ENCODE peak calls at places on chromosomes 13 and 19, in six cellular contexts. D, Q, A, U, X and P are unnamed samples.

GRCh38 chr13:90717451-90717936 is 630.0 kb upstream of the MIR17HG start:
- DNase-seq in D (no peak), Q (no peak), A (no peak), U (peak), X (peak), P (no peak)

GRCh38 chr13:29594310-29594709 is 1.2 kb downstream of the SLC7A1 start:
- DNase-seq in D (no peak), Q (peak), A (no peak), U (peak), X (peak), P (no peak)

GRCh38 chr13:106566682-106567420 is 1.1 kb downstream of the ARGLU1 start:
- DNase-seq in D (no peak), Q (peak), A (peak), U (peak), X (peak), P (no peak)

GRCh38 chr19:28705008-28705407 is 507.9 kb downstream of the UQCRFS1 start:
- DNase-seq in D (no peak), Q (no peak), A (no peak), U (peak), X (peak), P (no peak)

GRCh38 chr13:42865703-42866102 is 84.3 kb downstream of the FAM216B start:
- DNase-seq in D (no peak), Q (no peak), A (no peak), U (peak), X (no peak), P (no peak)

GRCh38 chr19:10404888-10405808 is 1.8 kb upstream of the CDC37 start:
- DNase-seq in D (no peak), Q (no peak), A (no peak), U (no peak), X (no peak), P (no peak)

GRCh38 chr13:98509271-98510155 is 67.4 kb downstream of the STK24 start:
- DNase-seq in D (peak), Q (no peak), A (peak), U (peak), X (peak), P (peak)

GRCh38 chr19:2289714-2290435 is 7.9 kb upstream of the PEAK3 start:
- DNase-seq in D (no peak), Q (peak), A (peak), U (no peak), X (no peak), P (peak)

GRCh38 chr19:49546825-49547565 is 19.2 kb downstream of the RCN3 start:
- DNase-seq in D (peak), Q (peak), A (no peak), U (peak), X (peak), P (peak)

GRCh38 chr13:49652691-49653305 is 24.5 kb downstream of the ARL11 start:
- DNase-seq in D (no peak), Q (peak), A (no peak), U (no peak), X (peak), P (no peak)

GRCh38 chr19:15225797-15226196 is 6.5 kb downstream of the EPHX3 start:
- DNase-seq in D (no peak), Q (no peak), A (no peak), U (no peak), X (no peak), P (no peak)

GRCh38 chr13:46492946-46493345 is 60.0 kb upstream of the LRCH1 start:
- DNase-seq in D (no peak), Q (peak), A (no peak), U (peak), X (peak), P (no peak)
- H3K27ac ChIP-seq in D (no peak), Q (no peak), A (no peak), U (no peak), X (no peak), P (no peak)

GRCh38 chr19:53195265-53195879 is 2.2 kb upstream of the ZNF665 start:
- DNase-seq in D (peak), Q (peak), A (peak), U (peak), X (peak), P (peak)

GRCh38 chr19:53193534-53194222 is 520 bp upstream of the ZNF665 start:
- DNase-seq in D (no peak), Q (no peak), A (no peak), U (no peak), X (no peak), P (no peak)

GRCh38 chr19:53192771-53193533 is at the start of gene ZNF665:
- DNase-seq in D (peak), Q (peak), A (peak), U (peak), X (peak), P (peak)

DNA sequence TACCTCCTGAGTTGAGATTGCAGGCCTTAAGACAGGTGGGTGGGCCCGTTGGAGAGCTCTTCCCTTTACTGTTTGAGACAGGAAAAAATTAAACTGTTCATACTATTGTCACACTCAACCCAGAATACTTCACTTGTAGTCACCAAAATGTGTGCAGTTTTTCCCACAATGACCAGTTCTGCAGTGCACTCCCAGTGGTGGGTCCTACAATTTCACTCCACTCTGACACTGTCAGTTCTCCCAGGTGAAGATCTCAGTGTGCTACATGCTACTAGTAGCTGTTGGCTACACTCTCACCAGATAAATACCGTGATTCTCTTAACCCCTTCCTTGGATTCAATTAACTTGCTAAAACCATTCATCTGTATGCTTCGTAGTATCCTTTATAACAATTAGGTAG is 2.9 kb downstream of the ZNF665 start:
- DNase-seq in D (no peak), Q (no peak), A (no peak), U (no peak), X (no peak), P (no peak)
- TF ChIP-seq CTCF in D (no peak), Q (peak), A (no peak), U (no peak), X (no peak), P (no peak)

GRCh38 chr13:113448885-113449692 is 4.2 kb downstream of the ADPRHL1 start:
- DNase-seq in D (no peak), Q (no peak), A (no peak), U (no peak), X (peak), P (no peak)

GRCh38 chr13:113449693-113450347 is 3.5 kb downstream of the ADPRHL1 start:
- DNase-seq in D (no peak), Q (no peak), A (no peak), U (no peak), X (no peak), P (no peak)

GRCh38 chr13:113447596-113447995 is 5.7 kb downstream of the ADPRHL1 start:
- DNase-seq in D (no peak), Q (no peak), A (no peak), U (no peak), X (no peak), P (no peak)

GRCh38 chr13:113446488-113446854 is 6.8 kb downstream of the ADPRHL1 start:
- DNase-seq in D (no peak), Q (no peak), A (no peak), U (no peak), X (no peak), P (no peak)

DNA sequence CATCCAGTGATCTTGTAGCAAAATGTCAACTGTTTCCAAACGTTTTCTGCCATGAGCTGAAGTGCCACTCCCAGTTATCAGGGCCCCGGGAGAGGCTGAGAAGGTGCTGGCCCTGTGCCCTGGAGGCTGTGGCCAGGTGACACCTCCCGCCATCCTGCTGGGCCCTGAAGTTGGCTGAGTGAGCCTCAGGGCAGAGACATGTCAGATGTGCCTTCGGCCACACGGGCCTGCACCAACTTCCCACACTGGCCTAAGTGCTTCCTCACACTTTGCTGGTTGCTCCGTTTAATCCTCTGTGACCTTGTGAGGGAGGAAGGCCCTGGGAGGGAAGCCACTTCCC is 4.8 kb downstream of the ADPRHL1 start:
- DNase-seq in D (no peak), Q (no peak), A (peak), U (no peak), X (peak), P (no peak)
- H3K27ac ChIP-seq in D (no peak), Q (no peak), A (peak), U (no peak), X (peak), P (no peak)

DNA sequence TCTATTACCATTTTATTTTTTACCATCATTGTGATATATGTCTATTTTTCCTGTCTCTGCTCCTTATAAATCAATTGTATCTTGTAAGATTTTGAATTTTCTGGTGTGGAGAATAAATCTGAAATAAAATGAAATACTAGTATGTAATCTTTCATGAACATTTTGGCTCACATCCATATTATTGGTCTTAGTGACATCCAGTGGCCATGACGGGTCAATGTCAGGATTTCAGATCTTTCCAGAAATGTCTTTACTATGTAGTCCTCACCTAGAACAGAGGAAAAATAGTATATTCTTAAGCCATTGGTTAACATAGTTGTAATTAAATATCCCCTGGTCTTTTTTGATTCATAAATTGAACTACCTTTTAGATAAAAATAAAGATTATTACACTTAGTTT is 109.8 kb upstream of the GPC6 start:
- DNase-seq in D (no peak), Q (no peak), A (no peak), U (no peak), X (peak), P (no peak)
- TF ChIP-seq CTCF in D (no peak), Q (no peak), A (no peak), U (peak), X (peak), P (no peak)

GRCh38 chr19:1069009-1069779 is 2.2 kb downstream of the ARHGAP45 start:
- DNase-seq in D (no peak), Q (peak), A (peak), U (no peak), X (no peak), P (peak)

GRCh38 chr19:1066251-1066747 is 668 bp upstream of the ARHGAP45 start:
- DNase-seq in D (no peak), Q (no peak), A (no peak), U (no peak), X (peak), P (no peak)

GRCh38 chr19:1066748-1067340 is at the start of gene ARHGAP45:
- DNase-seq in D (no peak), Q (peak), A (no peak), U (no peak), X (peak), P (peak)

GRCh38 chr19:1067341-1068103 is 555 bp downstream of the ARHGAP45 start:
- DNase-seq in D (no peak), Q (no peak), A (no peak), U (no peak), X (no peak), P (no peak)

GRCh38 chr19:1068111-1069001 is 1.4 kb downstream of the ARHGAP45 start:
- DNase-seq in D (no peak), Q (peak), A (peak), U (no peak), X (no peak), P (peak)
- H3K27ac ChIP-seq in D (no peak), Q (peak), A (peak), U (no peak), X (no peak), P (peak)

GRCh38 chr13:112005925-112006324 is 61.0 kb upstream of the SOX1 start:
- DNase-seq in D (no peak), Q (no peak), A (no peak), U (no peak), X (no peak), P (no peak)

GRCh38 chr13:111999352-111999751 is 67.6 kb upstream of the SOX1 start:
- DNase-seq in D (no peak), Q (no peak), A (no peak), U (no peak), X (no peak), P (no peak)

GRCh38 chr13:112007191-112007590 is 59.8 kb upstream of the SOX1 start:
- DNase-seq in D (no peak), Q (no peak), A (no peak), U (no peak), X (no peak), P (no peak)

GRCh38 chr13:112000888-112001287 is 66.1 kb upstream of the SOX1 start:
- DNase-seq in D (no peak), Q (no peak), A (no peak), U (no peak), X (no peak), P (no peak)

GRCh38 chr13:112001571-112001970 is 65.4 kb upstream of the SOX1 start:
- DNase-seq in D (no peak), Q (no peak), A (no peak), U (no peak), X (no peak), P (no peak)
- TF ChIP-seq CTCF in D (no peak), Q (no peak), A (no peak), U (no peak), X (no peak), P (no peak)

DNA sequence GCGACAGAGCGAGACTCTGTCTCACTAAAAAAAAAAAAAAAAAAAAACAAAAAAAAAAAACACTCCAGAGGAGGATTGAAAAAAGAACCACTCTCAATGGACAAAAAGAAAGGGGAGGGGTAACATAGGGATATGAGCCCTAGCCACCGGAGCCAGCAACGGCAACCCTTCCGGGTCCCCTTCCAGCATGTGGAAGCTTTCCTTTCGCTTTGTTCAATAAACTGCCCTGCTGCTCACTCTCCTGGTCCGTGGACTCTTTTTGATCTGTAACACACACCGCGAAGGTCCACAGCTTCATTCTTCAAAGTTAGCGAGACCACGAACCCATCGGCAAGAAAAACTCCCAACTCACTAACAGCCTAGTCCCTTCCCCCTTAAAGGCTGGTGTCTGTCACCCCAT is 1.0 kb upstream of the REX1BD start:
- DNase-seq in D (no peak), Q (peak), A (no peak), U (no peak), X (no peak), P (no peak)
- H3K27ac ChIP-seq in D (no peak), Q (peak), A (peak), U (no peak), X (no peak), P (no peak)